ENCODE peak calls at places on chromosome X, in four cellular contexts. One of them, this sample, is unnamed.

GRCh38 chrX:9644335-9644734 is 121.3 kb downstream of the GPR143 start:
- ATAC-seq in activated CD8-positive, alpha-beta memory T cell treated with anti-CD3 and anti-CD28 coated beads, Interleukin-2, amount 10 ng/mL, durations not matched to agents 7 days and 5 days: peak
- ATAC-seq in naive thymus-derived CD8-positive, alpha-beta T cell: peak
- ATAC-seq in stimulated activated naive CD8-positive, alpha-beta T cell treated with anti-CD3 and anti-CD28 coated beads, Interleukin-15, Interleukin-2, amounts not matched to agents 100 U/mL and 50 U/mL, for 24 hours: peak
- ATAC-seq in this sample: peak

GRCh38 chrX:11944486-11944885 is 186.4 kb downstream of the MSL3 start:
- ATAC-seq in activated CD8-positive, alpha-beta memory T cell treated with anti-CD3 and anti-CD28 coated beads, Interleukin-2, amount 10 ng/mL, durations not matched to agents 7 days and 5 days: no peak
- ATAC-seq in stimulated activated naive CD8-positive, alpha-beta T cell treated with anti-CD3 and anti-CD28 coated beads, Interleukin-15, Interleukin-2, amounts not matched to agents 100 U/mL and 50 U/mL, for 24 hours: no peak
- ATAC-seq in naive thymus-derived CD8-positive, alpha-beta T cell: no peak
- ATAC-seq in this sample: no peak

GRCh38 chrX:21639775-21640174 is 18.4 kb downstream of the KLHL34 start:
- ATAC-seq in naive thymus-derived CD8-positive, alpha-beta T cell: no peak
- ATAC-seq in activated CD8-positive, alpha-beta memory T cell treated with anti-CD3 and anti-CD28 coated beads, Interleukin-2, amount 10 ng/mL, durations not matched to agents 7 days and 5 days: no peak
- ATAC-seq in stimulated activated naive CD8-positive, alpha-beta T cell treated with anti-CD3 and anti-CD28 coated beads, Interleukin-15, Interleukin-2, amounts not matched to agents 100 U/mL and 50 U/mL, for 24 hours: no peak
- ATAC-seq in this sample: no peak

GRCh38 chrX:120791013-120791643 is 84.5 kb downstream of the CT47B1 start:
- ATAC-seq in naive thymus-derived CD8-positive, alpha-beta T cell: no peak
- ATAC-seq in activated CD8-positive, alpha-beta memory T cell treated with anti-CD3 and anti-CD28 coated beads, Interleukin-2, amount 10 ng/mL, durations not matched to agents 7 days and 5 days: no peak
- ATAC-seq in stimulated activated naive CD8-positive, alpha-beta T cell treated with anti-CD3 and anti-CD28 coated beads, Interleukin-15, Interleukin-2, amounts not matched to agents 100 U/mL and 50 U/mL, for 24 hours: no peak
- ATAC-seq in this sample: no peak

GRCh38 chrX:109776986-109777385 is 43.9 kb upstream of the ACSL4 start:
- ATAC-seq in activated CD8-positive, alpha-beta memory T cell treated with anti-CD3 and anti-CD28 coated beads, Interleukin-2, amount 10 ng/mL, durations not matched to agents 7 days and 5 days: no peak
- ATAC-seq in naive thymus-derived CD8-positive, alpha-beta T cell: no peak
- ATAC-seq in stimulated activated naive CD8-positive, alpha-beta T cell treated with anti-CD3 and anti-CD28 coated beads, Interleukin-15, Interleukin-2, amounts not matched to agents 100 U/mL and 50 U/mL, for 24 hours: no peak
- ATAC-seq in this sample: no peak

GRCh38 chrX:13220916-13221315 is 98.9 kb downstream of the ATXN3L start:
- ATAC-seq in naive thymus-derived CD8-positive, alpha-beta T cell: no peak
- ATAC-seq in stimulated activated naive CD8-positive, alpha-beta T cell treated with anti-CD3 and anti-CD28 coated beads, Interleukin-15, Interleukin-2, amounts not matched to agents 100 U/mL and 50 U/mL, for 24 hours: no peak
- ATAC-seq in activated CD8-positive, alpha-beta memory T cell treated with anti-CD3 and anti-CD28 coated beads, Interleukin-2, amount 10 ng/mL, durations not matched to agents 7 days and 5 days: no peak
- ATAC-seq in this sample: peak

GRCh38 chrX:34656467-34656841 is 631 bp downstream of the TMEM47 start:
- ATAC-seq in naive thymus-derived CD8-positive, alpha-beta T cell: no peak
- ATAC-seq in activated CD8-positive, alpha-beta memory T cell treated with anti-CD3 and anti-CD28 coated beads, Interleukin-2, amount 10 ng/mL, durations not matched to agents 7 days and 5 days: no peak
- ATAC-seq in stimulated activated naive CD8-positive, alpha-beta T cell treated with anti-CD3 and anti-CD28 coated beads, Interleukin-15, Interleukin-2, amounts not matched to agents 100 U/mL and 50 U/mL, for 24 hours: no peak
- ATAC-seq in this sample: no peak

GRCh38 chrX:7372843-7373525 is 225.0 kb upstream of the PUDP start:
- ATAC-seq in naive thymus-derived CD8-positive, alpha-beta T cell: no peak
- ATAC-seq in stimulated activated naive CD8-positive, alpha-beta T cell treated with anti-CD3 and anti-CD28 coated beads, Interleukin-15, Interleukin-2, amounts not matched to agents 100 U/mL and 50 U/mL, for 24 hours: no peak
- ATAC-seq in activated CD8-positive, alpha-beta memory T cell treated with anti-CD3 and anti-CD28 coated beads, Interleukin-2, amount 10 ng/mL, durations not matched to agents 7 days and 5 days: no peak
- ATAC-seq in this sample: no peak

GRCh38 chrX:136725446-136726104 is 55.2 kb downstream of the ARHGEF6 start:
- ATAC-seq in activated CD8-positive, alpha-beta memory T cell treated with anti-CD3 and anti-CD28 coated beads, Interleukin-2, amount 10 ng/mL, durations not matched to agents 7 days and 5 days: no peak
- ATAC-seq in stimulated activated naive CD8-positive, alpha-beta T cell treated with anti-CD3 and anti-CD28 coated beads, Interleukin-15, Interleukin-2, amounts not matched to agents 100 U/mL and 50 U/mL, for 24 hours: no peak
- ATAC-seq in naive thymus-derived CD8-positive, alpha-beta T cell: no peak
- ATAC-seq in this sample: no peak

GRCh38 chrX:32392655-32393054 is 818.7 kb downstream of the DMD start:
- ATAC-seq in activated CD8-positive, alpha-beta memory T cell treated with anti-CD3 and anti-CD28 coated beads, Interleukin-2, amount 10 ng/mL, durations not matched to agents 7 days and 5 days: no peak
- ATAC-seq in naive thymus-derived CD8-positive, alpha-beta T cell: no peak
- ATAC-seq in stimulated activated naive CD8-positive, alpha-beta T cell treated with anti-CD3 and anti-CD28 coated beads, Interleukin-15, Interleukin-2, amounts not matched to agents 100 U/mL and 50 U/mL, for 24 hours: no peak
- ATAC-seq in this sample: no peak

GRCh38 chrX:64206556-64207162 is 1.2 kb upstream of the AMER1 start:
- ATAC-seq in naive thymus-derived CD8-positive, alpha-beta T cell: no peak
- ATAC-seq in stimulated activated naive CD8-positive, alpha-beta T cell treated with anti-CD3 and anti-CD28 coated beads, Interleukin-15, Interleukin-2, amounts not matched to agents 100 U/mL and 50 U/mL, for 24 hours: no peak
- ATAC-seq in activated CD8-positive, alpha-beta memory T cell treated with anti-CD3 and anti-CD28 coated beads, Interleukin-2, amount 10 ng/mL, durations not matched to agents 7 days and 5 days: no peak
- ATAC-seq in this sample: no peak

GRCh38 chrX:37993857-37994619 is 12.3 kb upstream of the SYTL5 start:
- ATAC-seq in naive thymus-derived CD8-positive, alpha-beta T cell: no peak
- ATAC-seq in stimulated activated naive CD8-positive, alpha-beta T cell treated with anti-CD3 and anti-CD28 coated beads, Interleukin-15, Interleukin-2, amounts not matched to agents 100 U/mL and 50 U/mL, for 24 hours: no peak
- ATAC-seq in activated CD8-positive, alpha-beta memory T cell treated with anti-CD3 and anti-CD28 coated beads, Interleukin-2, amount 10 ng/mL, durations not matched to agents 7 days and 5 days: no peak
- ATAC-seq in this sample: peak

GRCh38 chrX:12709047-12709446 is 82.2 kb upstream of the PRPS2 start:
- ATAC-seq in naive thymus-derived CD8-positive, alpha-beta T cell: no peak
- ATAC-seq in activated CD8-positive, alpha-beta memory T cell treated with anti-CD3 and anti-CD28 coated beads, Interleukin-2, amount 10 ng/mL, durations not matched to agents 7 days and 5 days: no peak
- ATAC-seq in stimulated activated naive CD8-positive, alpha-beta T cell treated with anti-CD3 and anti-CD28 coated beads, Interleukin-15, Interleukin-2, amounts not matched to agents 100 U/mL and 50 U/mL, for 24 hours: no peak
- ATAC-seq in this sample: no peak

GRCh38 chrX:136055651-136056221 is 70.5 kb downstream of the SLC9A6 start:
- ATAC-seq in activated CD8-positive, alpha-beta memory T cell treated with anti-CD3 and anti-CD28 coated beads, Interleukin-2, amount 10 ng/mL, durations not matched to agents 7 days and 5 days: no peak
- ATAC-seq in stimulated activated naive CD8-positive, alpha-beta T cell treated with anti-CD3 and anti-CD28 coated beads, Interleukin-15, Interleukin-2, amounts not matched to agents 100 U/mL and 50 U/mL, for 24 hours: no peak
- ATAC-seq in naive thymus-derived CD8-positive, alpha-beta T cell: no peak
- ATAC-seq in this sample: no peak

GRCh38 chrX:17527135-17527701 is 152.2 kb downstream of the NHS start:
- ATAC-seq in activated CD8-positive, alpha-beta memory T cell treated with anti-CD3 and anti-CD28 coated beads, Interleukin-2, amount 10 ng/mL, durations not matched to agents 7 days and 5 days: no peak
- ATAC-seq in naive thymus-derived CD8-positive, alpha-beta T cell: no peak
- ATAC-seq in stimulated activated naive CD8-positive, alpha-beta T cell treated with anti-CD3 and anti-CD28 coated beads, Interleukin-15, Interleukin-2, amounts not matched to agents 100 U/mL and 50 U/mL, for 24 hours: no peak
- ATAC-seq in this sample: no peak

GRCh38 chrX:76821276-76821675 is 393.8 kb downstream of the MAGEE1 start:
- ATAC-seq in naive thymus-derived CD8-positive, alpha-beta T cell: no peak
- ATAC-seq in activated CD8-positive, alpha-beta memory T cell treated with anti-CD3 and anti-CD28 coated beads, Interleukin-2, amount 10 ng/mL, durations not matched to agents 7 days and 5 days: no peak
- ATAC-seq in stimulated activated naive CD8-positive, alpha-beta T cell treated with anti-CD3 and anti-CD28 coated beads, Interleukin-15, Interleukin-2, amounts not matched to agents 100 U/mL and 50 U/mL, for 24 hours: no peak
- ATAC-seq in this sample: no peak

GRCh38 chrX:53732797-53733196 is 46.3 kb upstream of the HUWE1 start:
- ATAC-seq in naive thymus-derived CD8-positive, alpha-beta T cell: no peak
- ATAC-seq in stimulated activated naive CD8-positive, alpha-beta T cell treated with anti-CD3 and anti-CD28 coated beads, Interleukin-15, Interleukin-2, amounts not matched to agents 100 U/mL and 50 U/mL, for 24 hours: peak
- ATAC-seq in activated CD8-positive, alpha-beta memory T cell treated with anti-CD3 and anti-CD28 coated beads, Interleukin-2, amount 10 ng/mL, durations not matched to agents 7 days and 5 days: peak
- ATAC-seq in this sample: peak

GRCh38 chrX:137043736-137044135 is 9.9 kb upstream of the GPR101 start:
- ATAC-seq in naive thymus-derived CD8-positive, alpha-beta T cell: no peak
- ATAC-seq in activated CD8-positive, alpha-beta memory T cell treated with anti-CD3 and anti-CD28 coated beads, Interleukin-2, amount 10 ng/mL, durations not matched to agents 7 days and 5 days: no peak
- ATAC-seq in stimulated activated naive CD8-positive, alpha-beta T cell treated with anti-CD3 and anti-CD28 coated beads, Interleukin-15, Interleukin-2, amounts not matched to agents 100 U/mL and 50 U/mL, for 24 hours: no peak
- ATAC-seq in this sample: no peak

GRCh38 chrX:69362889-69363288 is 141.2 kb upstream of the NALF2 start:
- ATAC-seq in naive thymus-derived CD8-positive, alpha-beta T cell: no peak
- ATAC-seq in stimulated activated naive CD8-positive, alpha-beta T cell treated with anti-CD3 and anti-CD28 coated beads, Interleukin-15, Interleukin-2, amounts not matched to agents 100 U/mL and 50 U/mL, for 24 hours: no peak
- ATAC-seq in activated CD8-positive, alpha-beta memory T cell treated with anti-CD3 and anti-CD28 coated beads, Interleukin-2, amount 10 ng/mL, durations not matched to agents 7 days and 5 days: no peak
- ATAC-seq in this sample: no peak

GRCh38 chrX:49030283-49030682 is 12.9 kb downstream of the TFE3 start:
- ATAC-seq in naive thymus-derived CD8-positive, alpha-beta T cell: no peak
- ATAC-seq in activated CD8-positive, alpha-beta memory T cell treated with anti-CD3 and anti-CD28 coated beads, Interleukin-2, amount 10 ng/mL, durations not matched to agents 7 days and 5 days: no peak
- ATAC-seq in stimulated activated naive CD8-positive, alpha-beta T cell treated with anti-CD3 and anti-CD28 coated beads, Interleukin-15, Interleukin-2, amounts not matched to agents 100 U/mL and 50 U/mL, for 24 hours: no peak
- ATAC-seq in this sample: no peak

GRCh38 chrX:46611658-46612362 is 38.2 kb downstream of the CHST7 start:
- ATAC-seq in stimulated activated naive CD8-positive, alpha-beta T cell treated with anti-CD3 and anti-CD28 coated beads, Interleukin-15, Interleukin-2, amounts not matched to agents 100 U/mL and 50 U/mL, for 24 hours: no peak
- ATAC-seq in activated CD8-positive, alpha-beta memory T cell treated with anti-CD3 and anti-CD28 coated beads, Interleukin-2, amount 10 ng/mL, durations not matched to agents 7 days and 5 days: peak
- ATAC-seq in naive thymus-derived CD8-positive, alpha-beta T cell: peak
- ATAC-seq in this sample: peak

GRCh38 chrX:15607067-15607466 is 6.3 kb upstream of the ACE2 start:
- ATAC-seq in stimulated activated naive CD8-positive, alpha-beta T cell treated with anti-CD3 and anti-CD28 coated beads, Interleukin-15, Interleukin-2, amounts not matched to agents 100 U/mL and 50 U/mL, for 24 hours: no peak
- ATAC-seq in naive thymus-derived CD8-positive, alpha-beta T cell: no peak
- ATAC-seq in activated CD8-positive, alpha-beta memory T cell treated with anti-CD3 and anti-CD28 coated beads, Interleukin-2, amount 10 ng/mL, durations not matched to agents 7 days and 5 days: no peak
- ATAC-seq in this sample: no peak

GRCh38 chrX:120336899-120337298 is 25.0 kb upstream of the ATP1B4 start:
- ATAC-seq in activated CD8-positive, alpha-beta memory T cell treated with anti-CD3 and anti-CD28 coated beads, Interleukin-2, amount 10 ng/mL, durations not matched to agents 7 days and 5 days: no peak
- ATAC-seq in naive thymus-derived CD8-positive, alpha-beta T cell: no peak
- ATAC-seq in stimulated activated naive CD8-positive, alpha-beta T cell treated with anti-CD3 and anti-CD28 coated beads, Interleukin-15, Interleukin-2, amounts not matched to agents 100 U/mL and 50 U/mL, for 24 hours: no peak
- ATAC-seq in this sample: no peak

GRCh38 chrX:130896026-130896425 is 7.0 kb downstream of the ENOX2 start:
- ATAC-seq in naive thymus-derived CD8-positive, alpha-beta T cell: no peak
- ATAC-seq in activated CD8-positive, alpha-beta memory T cell treated with anti-CD3 and anti-CD28 coated beads, Interleukin-2, amount 10 ng/mL, durations not matched to agents 7 days and 5 days: no peak
- ATAC-seq in stimulated activated naive CD8-positive, alpha-beta T cell treated with anti-CD3 and anti-CD28 coated beads, Interleukin-15, Interleukin-2, amounts not matched to agents 100 U/mL and 50 U/mL, for 24 hours: no peak
- ATAC-seq in this sample: no peak

GRCh38 chrX:41737065-41737464 is 13.1 kb downstream of the GPR82 start:
- ATAC-seq in stimulated activated naive CD8-positive, alpha-beta T cell treated with anti-CD3 and anti-CD28 coated beads, Interleukin-15, Interleukin-2, amounts not matched to agents 100 U/mL and 50 U/mL, for 24 hours: peak
- ATAC-seq in activated CD8-positive, alpha-beta memory T cell treated with anti-CD3 and anti-CD28 coated beads, Interleukin-2, amount 10 ng/mL, durations not matched to agents 7 days and 5 days: peak
- ATAC-seq in naive thymus-derived CD8-positive, alpha-beta T cell: peak
- ATAC-seq in this sample: peak

GRCh38 chrX:112630187-112630586 is 49.6 kb downstream of the LHFPL1 start:
- ATAC-seq in stimulated activated naive CD8-positive, alpha-beta T cell treated with anti-CD3 and anti-CD28 coated beads, Interleukin-15, Interleukin-2, amounts not matched to agents 100 U/mL and 50 U/mL, for 24 hours: no peak
- ATAC-seq in activated CD8-positive, alpha-beta memory T cell treated with anti-CD3 and anti-CD28 coated beads, Interleukin-2, amount 10 ng/mL, durations not matched to agents 7 days and 5 days: no peak
- ATAC-seq in naive thymus-derived CD8-positive, alpha-beta T cell: no peak
- ATAC-seq in this sample: no peak

This sample was measured in activated T-helper 17 cell treated with anti-CD3 and anti-CD28 coated beads, Interleukin-2, amount 50 U/mL, for 72 hours.